ENCODE peak calls at places on chromosomes 4 and X, in ten cellular contexts. B, L, U, O, Z, A, G, F, J and N are unnamed samples.

GRCh38 chrX:24243692-24244091 is 70.2 kb downstream of the SUPT20HL2 start:
- DNase-seq in B (no peak), L (no peak), U (no peak), O (no peak), Z (no peak), A (no peak), G (no peak), F (no peak), J (no peak), N (no peak)

GRCh38 chr4:61889117-61889516 is 689.0 kb downstream of the ADGRL3 start:
- DNase-seq in B (no peak), L (no peak), U (no peak), O (no peak), Z (no peak), A (no peak), G (no peak), F (no peak), J (no peak), N (no peak)

GRCh38 chrX:2848806-2849420 is 20.2 kb downstream of the GYG2 start:
- DNase-seq in B (no peak), L (peak), U (no peak), O (no peak), Z (no peak), A (no peak), G (no peak), F (no peak), J (no peak), N (no peak)

GRCh38 chrX:129769467-129770154 is 10.1 kb upstream of the SASH3 start:
- DNase-seq in B (no peak), L (no peak), U (no peak), O (peak), Z (no peak), A (no peak), G (no peak), F (no peak), J (no peak), N (no peak)

GRCh38 chr4:122450847-122451246 is 5.7 kb downstream of the IL2 start:
- DNase-seq in B (no peak), L (peak), U (peak), O (no peak), Z (no peak), A (peak), G (no peak), F (no peak), J (no peak), N (no peak)

GRCh38 chr4:71211748-71212147 is 127.1 kb upstream of the SLC4A4 start:
- DNase-seq in B (no peak), L (no peak), U (no peak), O (no peak), Z (no peak), A (no peak), G (no peak), F (no peak), J (no peak), N (no peak)

GRCh38 chr4:93731448-93731847 is 97.1 kb upstream of the ATOH1 start:
- DNase-seq in B (no peak), L (no peak), U (no peak), O (no peak), Z (no peak), A (no peak), G (no peak), F (no peak), J (no peak), N (no peak)

GRCh38 chrX:16212436-16212835 is 45.2 kb downstream of the MAGEB17 start:
- DNase-seq in B (no peak), L (peak), U (peak), O (no peak), Z (no peak), A (no peak), G (no peak), F (no peak), J (no peak), N (no peak)

GRCh38 chrX:14963447-14964236 is 90.4 kb downstream of the MOSPD2 start:
- DNase-seq in B (no peak), L (peak), U (no peak), O (no peak), Z (no peak), A (no peak), G (no peak), F (no peak), J (no peak), N (no peak)

GRCh38 chr4:148978301-148978700 is 536.1 kb upstream of the NR3C2 start:
- DNase-seq in B (no peak), L (no peak), U (no peak), O (no peak), Z (no peak), A (no peak), G (no peak), F (no peak), J (no peak), N (no peak)

GRCh38 chrX:21757960-21758359 is at the start of gene SMPX:
- DNase-seq in B (no peak), L (no peak), U (no peak), O (no peak), Z (no peak), A (no peak), G (no peak), F (no peak), J (no peak), N (no peak)

GRCh38 chr4:125169192-125169591 is 145.6 kb upstream of the FAT4 start:
- DNase-seq in B (no peak), L (no peak), U (no peak), O (no peak), Z (no peak), A (no peak), G (no peak), F (no peak), J (no peak), N (no peak)

GRCh38 chr4:185209031-185209851 is at the start of gene SNX25:
- DNase-seq in B (peak), L (peak), U (peak), O (peak), Z (peak), A (no peak), G (peak), F (peak), J (no peak), N (peak)
- TF ChIP-seq POLR2A in B (no peak), L (peak), U (no peak), O (peak), Z (peak), A (peak), G (no peak), F (no peak), J (peak), N (peak)

GRCh38 chr4:34309356-34309900 is 1934.9 kb downstream of the ARAP2 start:
- DNase-seq in B (no peak), L (no peak), U (no peak), O (no peak), Z (no peak), A (no peak), G (no peak), F (no peak), J (no peak), N (no peak)
- TF ChIP-seq CTCF in B (no peak), L (no peak), U (no peak), O (no peak), Z (no peak), A (no peak), G (no peak), F (no peak), J (no peak), N (no peak)

GRCh38 chrX:48493890-48494364 is 14.9 kb upstream of the PORCN start:
- DNase-seq in B (no peak), L (no peak), U (peak), O (no peak), Z (peak), A (no peak), G (peak), F (no peak), J (no peak), N (no peak)
- TF ChIP-seq EP300 in B (no peak), L (no peak), U (no peak), O (no peak), Z (no peak), A (no peak), G (no peak), F (no peak), J (no peak), N (no peak)

DNA sequence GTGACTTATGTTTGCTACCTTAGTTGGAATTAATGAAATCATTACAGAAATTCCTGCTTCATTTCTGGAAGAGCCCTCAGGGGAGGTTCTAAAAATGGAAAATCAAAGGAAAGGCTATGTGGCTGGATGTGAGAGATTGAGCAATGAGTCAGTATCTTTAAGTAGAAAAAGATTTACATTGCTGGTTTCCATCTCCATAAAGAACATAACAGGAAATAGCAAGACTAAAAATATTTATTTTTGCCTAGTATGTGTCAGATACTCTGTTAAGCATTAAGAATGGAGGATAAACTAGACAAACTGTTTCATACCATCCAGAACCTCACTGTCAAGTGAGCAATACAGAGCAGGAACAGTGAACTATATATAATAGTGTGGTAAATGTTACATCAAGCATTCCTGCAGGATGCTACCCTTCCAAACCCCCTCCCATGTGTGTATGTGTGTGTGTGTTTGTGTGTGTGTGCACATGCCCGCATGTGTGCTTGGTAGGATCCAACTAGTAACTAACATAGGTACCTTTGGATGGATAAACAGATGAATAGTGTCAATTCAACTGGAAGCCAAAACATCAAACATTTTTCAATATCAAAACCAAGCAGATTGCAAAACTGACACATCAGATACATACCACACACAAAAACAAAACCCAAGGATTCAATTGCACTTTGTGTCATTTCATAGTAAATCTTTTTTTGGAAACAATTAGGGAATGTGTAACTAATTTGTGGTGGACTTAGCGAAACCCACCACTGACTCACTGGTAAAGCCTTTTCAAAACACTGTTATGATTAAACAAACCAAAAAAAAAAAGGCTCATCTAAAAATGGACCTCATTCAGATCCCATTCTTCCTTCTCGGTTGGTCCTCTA is 223.4 kb downstream of the SHROOM3 start:
- DNase-seq in B (no peak), L (no peak), U (no peak), O (no peak), Z (no peak), A (no peak), G (no peak), F (no peak), J (no peak), N (no peak)
- TF ChIP-seq POLR2A in B (no peak), L (no peak), U (no peak), O (no peak), Z (no peak), A (no peak), G (no peak), F (no peak), J (no peak), N (no peak)